ENCODE peak calls at places on chromosomes 7 and 10, in four cellular contexts. Y, H, V and L are unnamed samples.

GRCh38 chr10:14397069-14397468 is 66.3 kb upstream of the FRMD4A start:
- DNase-seq in V (no peak), Y (peak), H (no peak), L (no peak)

GRCh38 chr7:104971290-104972071 is 42.5 kb upstream of the KMT2E start:
- DNase-seq in V (no peak), Y (no peak), H (no peak), L (no peak)

GRCh38 chr10:70603439-70603778 is 868 bp upstream of the PRF1 start:
- DNase-seq in Y (no peak), V (no peak), H (no peak), L (no peak)

GRCh38 chr10:67520924-67521520 is 175.0 kb downstream of the CTNNA3 start:
- DNase-seq in V (peak), Y (no peak), H (no peak), L (no peak)

GRCh38 chr10:119314486-119314885 is 107.1 kb downstream of the GRK5 start:
- DNase-seq in V (no peak), H (no peak), Y (no peak), L (no peak)

GRCh38 chr10:49608166-49608758 is 1.8 kb upstream of the SLC18A3 start:
- DNase-seq in H (peak), Y (no peak), V (peak), L (no peak)

GRCh38 chr10:90226526-90226925 is 525.1 kb downstream of the KIF20B start:
- DNase-seq in V (no peak), H (no peak), Y (no peak), L (no peak)

GRCh38 chr7:30237271-30237695 is 47.1 kb upstream of the ZNRF2 start:
- DNase-seq in Y (no peak), V (no peak), H (no peak), L (no peak)

GRCh38 chr7:36119005-36119711 is 33.9 kb upstream of the EEPD1 start:
- DNase-seq in V (peak), Y (peak), H (no peak), L (no peak)

GRCh38 chr10:76523215-76523614 is 1091.8 kb downstream of the LRMDA start:
- DNase-seq in V (no peak), H (no peak), Y (no peak), L (no peak)

GRCh38 chr7:107179326-107180163 is 10.7 kb downstream of the HBP1 start:
- DNase-seq in V (no peak), Y (no peak), H (no peak), L (no peak)

GRCh38 chr10:22314852-22315251 is 1.3 kb upstream of the COMMD3 start:
- DNase-seq in Y (no peak), H (no peak), V (no peak), L (no peak)

GRCh38 chr7:124764071-124764846 is 1.3 kb downstream of the GPR37 start:
- DNase-seq in Y (no peak), V (no peak), H (peak), L (no peak)

GRCh38 chr7:124764847-124765400 is 668 bp downstream of the GPR37 start:
- DNase-seq in H (peak), V (peak), Y (no peak), L (peak)

GRCh38 chr7:124762611-124763143 is 2.9 kb downstream of the GPR37 start:
- DNase-seq in Y (no peak), H (no peak), V (no peak), L (no peak)

GRCh38 chr7:124768525-124768924 is 2.9 kb upstream of the GPR37 start:
- DNase-seq in Y (no peak), H (no peak), V (no peak), L (no peak)

GRCh38 chr7:124765401-124766352 is at the start of gene GPR37:
- DNase-seq in Y (peak), H (peak), V (peak), L (peak)
- TF ChIP-seq CTCF in Y (no peak), H (no peak), V (no peak), L (peak)

GRCh38 chr10:103593022-103593570 is 99.6 kb downstream of the NEURL1 start:
- DNase-seq in V (no peak), H (no peak), Y (no peak), L (no peak)
- TF ChIP-seq CTCF in V (no peak), H (no peak), Y (no peak), L (no peak)

DNA sequence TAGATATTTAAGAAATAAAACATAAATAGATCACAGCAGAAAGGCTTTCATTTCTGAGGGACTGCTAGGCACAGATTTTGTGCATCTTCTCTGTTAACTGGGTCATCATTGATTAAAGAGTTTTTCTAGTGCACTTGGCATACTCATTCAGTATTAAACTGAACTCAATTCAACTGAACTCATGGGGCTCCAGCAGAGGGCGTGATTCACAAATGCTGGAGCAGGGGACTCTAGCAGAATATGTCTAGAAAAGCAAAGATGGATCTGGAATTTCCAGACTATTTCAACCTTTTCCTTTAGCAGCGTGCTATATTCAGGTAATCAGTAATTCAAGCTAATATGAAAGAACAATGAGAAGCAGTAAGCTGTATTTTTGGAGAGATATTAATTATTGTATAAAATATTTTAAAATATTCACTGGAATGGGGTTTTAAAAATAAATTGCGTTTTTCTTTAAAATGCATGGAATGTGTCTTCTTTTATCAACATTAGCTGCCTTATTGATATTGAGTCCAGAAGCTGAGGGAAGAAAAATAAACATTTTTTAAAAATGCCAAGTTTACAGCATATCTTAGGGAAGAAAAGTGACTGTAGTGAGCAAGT is 296.8 kb upstream of the CACNA2D1 start:
- DNase-seq in Y (no peak), V (peak), H (peak), L (no peak)
- TF ChIP-seq CTCF in Y (no peak), V (no peak), H (peak), L (peak)

GRCh38 chr7:114422478-114423217 is 8.0 kb downstream of the FOXP2 start:
- DNase-seq in H (no peak), Y (no peak), V (no peak), L (no peak)
- TF ChIP-seq CTCF in H (peak), Y (no peak), V (no peak), L (no peak)

GRCh38 chr7:12490105-12490688 is 80.3 kb upstream of the SCIN start:
- DNase-seq in Y (no peak), H (no peak), V (no peak), L (no peak)
- TF ChIP-seq CTCF in Y (no peak), H (peak), V (no peak), L (peak)

GRCh38 chr7:129875160-129875559 is 77.6 kb downstream of the UBE2H start:
- DNase-seq in V (no peak), Y (no peak), H (no peak), L (no peak)
- TF ChIP-seq CTCF in V (no peak), Y (no peak), H (no peak), L (no peak)

DNA sequence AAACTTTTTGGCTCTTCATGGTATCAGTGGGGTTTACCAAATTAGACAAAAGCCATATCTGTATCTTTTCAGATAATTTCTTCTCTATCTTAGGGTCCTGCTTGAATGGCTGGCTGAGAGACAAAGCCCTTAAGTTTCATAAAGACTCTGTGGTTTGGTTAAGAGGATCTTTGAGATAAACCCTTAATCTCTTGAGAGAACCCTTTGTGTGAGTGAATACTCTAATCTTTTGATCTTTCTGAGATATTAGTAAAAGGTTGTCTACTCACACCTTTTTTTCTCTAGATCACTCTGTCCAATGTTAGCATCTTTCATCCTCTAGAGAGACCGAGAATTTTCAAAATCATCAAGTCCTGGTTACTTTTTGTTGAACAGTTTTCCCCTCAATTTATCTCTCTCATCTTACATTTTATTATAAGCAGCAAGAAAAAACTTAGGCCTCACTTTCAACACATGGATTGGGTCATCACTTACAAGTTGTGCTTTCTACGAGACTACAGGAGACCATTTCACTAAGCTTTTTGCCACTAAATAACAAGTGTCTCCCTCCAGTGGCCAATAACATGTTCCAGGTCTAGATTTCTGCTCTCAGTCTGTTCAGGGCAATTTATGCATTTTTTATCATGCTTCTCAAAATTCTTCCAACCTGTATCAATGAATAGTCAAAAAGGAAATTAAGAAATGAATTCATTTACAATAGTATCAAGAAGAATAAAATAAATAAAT is 28.4 kb downstream of the DNAJC9 start:
- DNase-seq in Y (no peak), H (no peak), V (no peak), L (peak)
- TF ChIP-seq CTCF in Y (no peak), H (no peak), V (no peak), L (peak)

DNA sequence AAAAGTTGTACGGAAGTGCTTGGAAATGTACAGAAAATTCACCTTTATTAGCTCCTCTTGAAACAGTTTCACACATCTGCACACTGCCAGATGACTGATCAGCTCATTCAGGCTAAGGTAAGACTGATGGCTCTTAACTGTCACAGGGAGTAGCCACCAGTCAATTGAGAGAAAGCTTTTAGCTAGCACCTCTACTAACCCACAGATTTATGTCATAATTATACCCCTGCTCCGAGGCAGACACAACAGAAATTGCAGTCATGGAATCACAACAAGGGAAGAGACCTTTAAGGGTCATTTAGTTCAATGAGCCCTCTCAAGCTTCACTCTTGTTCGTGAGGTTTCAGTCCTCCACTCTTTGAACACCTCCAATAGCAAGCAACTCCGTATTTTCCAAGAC is 235.4 kb downstream of the TRIL start:
- DNase-seq in Y (no peak), V (no peak), H (no peak), L (no peak)
- TF ChIP-seq CTCF in Y (no peak), V (no peak), H (no peak), L (no peak)

DNA sequence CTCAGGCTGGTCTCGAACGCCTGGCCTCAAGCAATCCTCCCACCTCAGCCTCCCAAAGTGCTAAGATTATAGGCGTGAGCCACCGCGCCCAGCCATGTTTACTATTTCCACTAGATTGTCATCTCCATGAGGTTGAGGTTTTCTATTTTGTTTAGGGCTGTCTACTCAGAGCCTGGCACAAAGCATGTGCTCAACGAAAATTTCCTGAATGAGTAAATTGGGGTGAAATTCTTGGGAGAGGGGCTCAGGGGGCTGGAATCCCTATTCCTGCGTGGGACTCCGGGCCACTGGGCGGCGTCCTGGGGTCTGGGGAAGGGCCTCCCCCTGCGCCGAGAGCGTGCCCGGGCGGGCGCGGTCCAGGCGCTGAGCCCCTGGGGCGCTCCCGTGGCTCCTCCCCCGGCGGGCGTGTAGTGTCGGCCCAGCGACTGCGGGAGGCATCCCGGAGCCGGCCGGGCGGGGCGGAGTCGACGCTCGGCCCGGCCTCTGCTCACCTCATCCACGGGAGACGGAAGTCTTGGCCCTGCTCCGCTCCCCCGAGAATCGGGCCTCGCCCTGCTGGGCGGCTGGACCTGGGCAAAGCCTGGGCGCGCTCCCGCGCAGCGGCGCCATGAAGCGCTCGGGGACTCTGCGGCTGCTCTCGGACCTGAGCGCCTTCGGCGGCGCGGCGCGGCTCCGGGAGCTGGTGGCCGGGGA is at the start of gene HPS6:
- DNase-seq in Y (peak), V (peak), H (peak), L (peak)
- TF ChIP-seq CTCF in Y (no peak), V (no peak), H (no peak), L (peak)

GRCh38 chr7:1707756-1708611 is 37.9 kb downstream of the ELFN1 start:
- DNase-seq in V (peak), Y (no peak), H (no peak), L (no peak)
- TF ChIP-seq CTCF in V (no peak), Y (no peak), H (no peak), L (no peak)